ENCODE peak calls at places on chromosomes 3 and 15, in six cellular contexts. T is nephron progenitor cell, W is MM.1S, J is choroid plexus epithelial cell, N is colonic mucosa, I is tibial artery. S is an unnamed sample.

GRCh38 chr3:29212789-29213433 is 68.0 kb upstream of the RBMS3 start:
- DNase-seq in T (no peak), W (no peak), J (no peak), N (no peak), I (no peak), S (no peak)

GRCh38 chr15:45918839-45919238 is 284.0 kb downstream of the SQOR start:
- DNase-seq in T (no peak), W (no peak), J (no peak), N (no peak), I (no peak), S (peak)

GRCh38 chr3:64431717-64432116 is 206.5 kb upstream of the PRICKLE2 start:
- DNase-seq in T (no peak), W (no peak), J (peak), N (no peak), I (no peak), S (peak)

GRCh38 chr3:153052096-153052460 is 109.9 kb upstream of the RAP2B start:
- DNase-seq in T (no peak), W (peak), J (peak), N (peak), I (no peak), S (peak)

GRCh38 chr3:153783106-153783505 is 338.1 kb upstream of the ARHGEF26 start:
- DNase-seq in T (peak), W (no peak), J (peak), N (no peak), I (no peak), S (peak)

GRCh38 chr3:179189764-179190163 is 41.6 kb downstream of the PIK3CA start:
- DNase-seq in T (no peak), W (no peak), J (peak), N (no peak), I (no peak), S (peak)

GRCh38 chr15:64132217-64132616 is 19.3 kb upstream of the SNX22 start:
- DNase-seq in T (no peak), W (no peak), J (no peak), N (no peak), I (no peak), S (no peak)

GRCh38 chr3:149299938-149300791 is 33.3 kb downstream of the TM4SF18 start:
- DNase-seq in T (no peak), W (no peak), J (peak), N (peak), I (peak), S (peak)

GRCh38 chr15:85558747-85559327 is 178.4 kb downstream of the AKAP13 start:
- DNase-seq in T (no peak), W (no peak), J (no peak), N (no peak), I (no peak), S (no peak)

GRCh38 chr3:52873433-52874159 is 23.8 kb downstream of the STIMATE start:
- DNase-seq in T (no peak), W (no peak), J (peak), N (no peak), I (no peak), S (peak)

GRCh38 chr15:65638681-65639089 is 16.9 kb downstream of the SLC24A1 start:
- DNase-seq in T (peak), W (peak), J (peak), N (peak), I (no peak), S (peak)

GRCh38 chr3:194145702-194146101 is 9.8 kb downstream of the HES1 start:
- DNase-seq in T (no peak), W (no peak), J (no peak), N (no peak), I (no peak), S (no peak)

GRCh38 chr3:65776494-65776893 is 262.2 kb downstream of the MAGI1 start:
- DNase-seq in T (no peak), W (no peak), J (no peak), N (no peak), I (no peak), S (no peak)

GRCh38 chr15:61841461-61841860 is 218.8 kb downstream of the VPS13C start:
- DNase-seq in T (no peak), W (peak), J (no peak), N (no peak), I (no peak), S (no peak)

GRCh38 chr3:16663852-16664712 is 58.9 kb upstream of the DAZL start:
- DNase-seq in T (no peak), W (no peak), J (peak), N (no peak), I (no peak), S (no peak)

GRCh38 chr3:43710607-43711006 is 19.9 kb downstream of the ABHD5 start:
- DNase-seq in T (no peak), W (no peak), J (no peak), N (no peak), I (no peak), S (no peak)

GRCh38 chr3:157204880-157205279 is 44.9 kb upstream of the CCNL1 start:
- DNase-seq in T (no peak), W (no peak), J (no peak), N (no peak), I (no peak), S (no peak)

GRCh38 chr3:62939707-62940106 is 64.5 kb upstream of the CADPS start:
- DNase-seq in T (no peak), W (no peak), J (no peak), N (peak), I (no peak), S (no peak)

GRCh38 chr3:16601539-16602005 is 3.7 kb downstream of the DAZL start:
- DNase-seq in T (no peak), W (no peak), J (no peak), N (no peak), I (no peak), S (no peak)

GRCh38 chr3:119639494-119640350 is 20.7 kb downstream of the POPDC2 start:
- DNase-seq in T (no peak), W (peak), J (no peak), N (no peak), I (no peak), S (no peak)

GRCh38 chr15:66862111-66862815 is 160.2 kb downstream of the SMAD6 start:
- DNase-seq in T (no peak), W (no peak), J (no peak), N (peak), I (no peak), S (no peak)

GRCh38 chr3:171804618-171805389 is 5.5 kb downstream of the PLD1 start:
- DNase-seq in T (no peak), W (no peak), J (peak), N (no peak), I (peak), S (peak)

GRCh38 chr15:59751552-59752413 is 62.7 kb upstream of the BNIP2 start:
- DNase-seq in T (no peak), W (peak), J (peak), N (no peak), I (no peak), S (peak)
- TF ChIP-seq CTCF in T (peak), W (peak), J (peak), N (no peak), I (no peak), S (peak)

DNA sequence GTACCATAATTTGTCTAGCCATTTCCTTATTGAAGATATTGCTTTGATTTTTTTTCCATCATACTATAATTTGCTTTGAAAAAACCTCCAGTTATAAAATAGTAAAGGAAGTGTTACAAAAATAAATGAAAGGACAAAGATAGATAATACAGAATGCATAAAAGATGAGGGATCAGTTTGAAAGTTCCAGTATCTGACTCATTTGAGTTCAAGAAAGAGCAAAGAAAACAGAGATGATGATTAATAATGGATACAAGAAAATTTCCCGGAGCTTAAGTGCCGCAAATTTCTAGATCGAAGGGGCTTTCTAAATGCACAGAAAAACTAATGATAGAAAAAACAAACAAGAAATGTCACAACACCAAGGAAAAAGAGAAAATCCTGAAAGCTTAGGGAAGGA is 4.3 kb downstream of the WDR48 start:
- DNase-seq in T (no peak), W (no peak), J (no peak), N (no peak), I (no peak), S (no peak)
- TF ChIP-seq CTCF in T (no peak), W (no peak), J (no peak), N (no peak), I (no peak), S (no peak)

DNA sequence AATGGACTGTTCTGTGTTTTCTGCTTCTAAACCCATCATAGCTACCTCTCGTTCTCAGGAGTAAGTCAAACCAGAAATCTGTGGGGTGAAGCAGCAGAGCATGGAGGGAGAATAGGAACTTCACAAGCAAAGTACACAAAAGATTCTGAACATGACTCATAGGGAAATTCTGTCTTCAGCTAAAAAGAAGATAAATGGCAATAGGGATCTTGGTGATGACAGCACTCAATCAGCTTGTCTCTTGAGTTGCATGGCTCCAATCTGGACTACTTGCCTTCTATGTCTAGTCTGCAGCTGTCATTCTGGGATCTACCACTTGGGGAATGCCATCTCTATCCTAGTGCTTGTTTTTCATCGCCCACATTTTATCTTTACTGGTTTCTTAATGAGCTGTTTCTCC is 13.5 kb upstream of the GRAMD1C start:
- DNase-seq in T (no peak), W (no peak), J (peak), N (no peak), I (no peak), S (peak)
- TF ChIP-seq CTCF in T (no peak), W (peak), J (peak), N (no peak), I (no peak), S (peak)

DNA sequence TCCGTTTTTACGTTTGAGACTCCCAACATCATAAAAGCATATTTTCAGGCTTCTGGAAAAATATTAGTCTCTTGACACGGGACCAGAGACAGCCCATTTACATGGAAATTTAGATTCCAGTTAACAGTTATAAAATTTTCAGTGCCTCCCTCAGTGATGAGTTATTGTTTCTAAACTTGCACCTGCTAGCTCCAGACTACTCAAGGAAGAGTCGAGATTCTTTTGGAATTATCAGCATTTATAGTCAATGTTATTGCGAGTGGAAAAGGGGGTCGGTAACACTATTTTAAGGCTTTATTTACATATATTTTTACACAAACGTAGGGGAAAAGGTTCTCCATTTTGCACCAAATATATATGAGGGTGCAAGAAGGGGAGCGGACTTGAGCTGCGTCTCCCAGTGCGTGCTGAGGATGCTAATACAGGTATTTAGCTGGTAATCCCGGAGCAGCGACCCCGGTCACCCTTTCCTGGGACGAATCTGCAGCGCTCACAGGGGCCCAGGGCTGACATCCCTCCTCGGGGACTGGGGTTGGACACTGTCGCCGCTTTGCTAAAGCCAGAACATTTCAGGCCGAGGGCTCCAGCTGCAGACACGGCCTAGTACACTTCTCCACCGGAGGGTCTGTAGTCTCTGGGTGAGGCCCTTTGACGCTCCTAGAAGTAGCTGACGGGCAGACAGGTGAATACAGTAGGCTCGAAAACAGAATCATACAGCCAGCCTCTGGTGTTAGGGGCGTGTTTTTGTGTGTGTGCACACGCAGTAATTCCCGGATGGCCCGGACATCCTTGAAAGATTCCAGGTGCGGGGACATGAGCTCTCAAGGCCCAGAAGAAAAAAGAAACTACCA is 729 bp upstream of the ZBTB11 start:
- DNase-seq in T (no peak), W (no peak), J (no peak), N (no peak), I (no peak), S (no peak)
- TF ChIP-seq CTCF in T (no peak), W (no peak), J (no peak), N (no peak), I (no peak), S (no peak)

DNA sequence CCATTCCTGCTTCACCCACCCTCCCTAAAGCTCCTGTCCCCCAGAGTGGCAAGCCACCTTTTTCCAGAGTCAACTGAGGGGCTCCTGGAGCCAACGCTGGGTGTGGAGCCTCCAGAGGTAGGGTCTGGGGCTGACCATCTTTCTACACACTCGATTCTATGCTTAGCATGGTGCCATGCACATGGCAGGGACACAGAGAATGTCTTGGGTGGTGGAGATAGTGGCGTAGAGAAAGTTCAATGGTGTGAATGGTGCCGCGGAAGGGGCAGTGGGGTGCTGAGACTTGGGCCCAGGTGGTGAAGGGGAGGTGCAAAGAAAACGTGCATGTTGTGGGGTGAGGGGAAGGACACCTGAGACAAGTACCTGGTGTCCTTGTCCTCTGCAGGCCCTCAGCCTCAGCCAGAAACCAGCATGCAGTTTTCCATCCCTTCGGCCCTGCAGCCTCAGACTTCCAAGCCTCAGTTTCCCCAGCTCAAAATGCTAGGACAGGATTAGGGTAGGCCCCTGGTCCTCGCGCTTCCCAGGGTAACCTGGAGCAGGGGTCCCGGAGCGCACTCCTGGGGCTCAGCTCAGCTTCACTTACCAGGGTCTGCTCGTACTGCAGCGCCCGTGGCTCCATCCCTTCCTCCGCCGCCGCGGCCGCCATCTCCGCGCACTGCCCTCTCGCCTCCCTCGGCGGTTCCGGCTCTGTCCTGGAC is 422 bp downstream of the CLCN2 start:
- DNase-seq in T (no peak), W (no peak), J (no peak), N (no peak), I (no peak), S (no peak)
- TF ChIP-seq CTCF in T (no peak), W (no peak), J (no peak), N (no peak), I (no peak), S (no peak)

DNA sequence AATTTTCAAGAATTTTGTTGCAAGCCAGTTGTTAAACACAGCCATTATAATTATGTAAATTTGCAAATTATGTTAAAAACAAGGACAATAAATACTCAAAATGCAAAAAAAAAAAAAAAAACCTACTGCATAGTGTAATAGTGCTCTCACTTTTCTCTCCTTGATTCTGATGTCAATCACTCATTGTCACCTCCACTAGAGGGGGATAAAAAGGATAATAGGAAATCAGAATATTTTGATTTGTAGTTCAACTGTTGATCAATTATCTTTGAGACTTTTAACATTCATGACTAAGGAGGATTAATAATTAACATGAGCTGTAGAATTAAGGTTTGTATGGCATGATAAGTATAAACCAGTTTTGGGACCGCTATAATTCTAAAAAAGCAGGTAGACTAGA is 40.2 kb downstream of the PPARG start:
- DNase-seq in T (no peak), W (no peak), J (no peak), N (no peak), I (no peak), S (no peak)
- TF ChIP-seq CTCF in T (no peak), W (no peak), J (no peak), N (no peak), I (no peak), S (no peak)

DNA sequence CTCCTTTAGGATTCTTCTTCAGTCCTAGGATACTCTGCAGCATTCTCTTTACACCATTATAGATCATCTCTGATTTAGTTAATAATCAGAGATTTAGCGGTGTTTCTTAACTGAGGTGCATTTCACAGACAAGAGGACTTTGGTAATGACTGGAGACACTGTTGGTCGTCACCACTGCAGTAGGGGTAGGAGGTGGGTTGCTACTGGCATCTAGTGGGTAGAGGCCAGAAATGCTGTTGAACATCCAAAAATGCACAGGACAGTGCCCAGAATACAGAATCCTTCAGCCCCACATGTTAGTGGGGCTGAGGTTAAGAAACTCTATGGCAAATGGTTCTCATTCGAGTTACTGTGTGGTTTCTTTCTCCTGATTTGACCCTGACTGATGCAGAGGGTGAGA is 80.4 kb upstream of the LMCD1 start:
- DNase-seq in T (no peak), W (no peak), J (no peak), N (no peak), I (no peak), S (no peak)
- TF ChIP-seq CTCF in T (no peak), W (no peak), J (no peak), N (no peak), I (no peak), S (no peak)

GRCh38 chr15:78909160-78909695 is 35.6 kb downstream of the CTSH start:
- DNase-seq in T (no peak), W (no peak), J (no peak), N (no peak), I (no peak), S (no peak)
- TF ChIP-seq CTCF in T (no peak), W (no peak), J (no peak), N (no peak), I (no peak), S (no peak)